ENCODE peak calls at places on chromosomes 4 and X, in six cellular contexts. X, B, Y, L, G and E are unnamed samples.

GRCh38 chr4:86816463-86817107 is 32.6 kb downstream of the SLC10A6 start:
- DNase-seq in Y (no peak), G (peak), B (peak), X (no peak), L (no peak), E (no peak)

GRCh38 chr4:84952004-84952403 is 14.5 kb downstream of the WDFY3 start:
- DNase-seq in Y (peak), L (no peak), B (peak), X (no peak), G (no peak), E (no peak)

GRCh38 chr4:37541956-37542355 is 144.2 kb downstream of the RELL1 start:
- DNase-seq in Y (no peak), X (no peak), L (no peak), G (no peak), B (no peak), E (no peak)

GRCh38 chr4:124783847-124784246 is 71.3 kb upstream of the ANKRD50 start:
- DNase-seq in L (no peak), Y (peak), G (no peak), X (no peak), B (peak), E (no peak)

GRCh38 chr4:176323511-176324160 is 3.9 kb downstream of the SPCS3 start:
- DNase-seq in Y (no peak), X (no peak), G (no peak), B (no peak), L (no peak), E (no peak)

GRCh38 chr4:150217804-150218203 is 139.6 kb downstream of the DCLK2 start:
- DNase-seq in B (no peak), L (no peak), X (no peak), Y (no peak), G (no peak), E (no peak)

GRCh38 chrX:68365356-68365755 is 67.9 kb downstream of the OPHN1 start:
- DNase-seq in L (no peak), B (peak), Y (no peak), X (no peak), G (no peak), E (no peak)

GRCh38 chr4:141458501-141458900 is 177.9 kb upstream of the IL15 start:
- DNase-seq in X (no peak), L (no peak), Y (peak), G (no peak), B (peak), E (no peak)

GRCh38 chr4:57443308-57444243 is 333.4 kb upstream of the IGFBP7 start:
- DNase-seq in G (no peak), L (no peak), Y (no peak), X (no peak), B (no peak), E (no peak)

GRCh38 chr4:137952116-137952515 is 290.0 kb downstream of the SLC7A11 start:
- DNase-seq in B (peak), Y (no peak), G (no peak), L (no peak), X (no peak), E (no peak)

GRCh38 chrX:3046253-3046909 is 5.1 kb downstream of the ARSF start:
- DNase-seq in Y (no peak), G (no peak), L (no peak), X (no peak), B (no peak), E (no peak)

GRCh38 chrX:110051559-110051958 is 48.6 kb downstream of the TMEM164 start:
- DNase-seq in L (no peak), G (no peak), B (no peak), X (no peak), Y (no peak), E (no peak)

GRCh38 chr4:185991750-185992149 is 77.2 kb upstream of the TLR3 start:
- DNase-seq in X (no peak), L (no peak), B (no peak), Y (no peak), G (no peak), E (no peak)

GRCh38 chr4:138275946-138276621 is 33.9 kb upstream of the SLC7A11 start:
- DNase-seq in G (no peak), Y (peak), X (no peak), L (no peak), B (peak), E (no peak)

GRCh38 chrX:21723097-21723496 is 34.8 kb downstream of the SMPX start:
- DNase-seq in X (no peak), B (peak), L (no peak), G (no peak), Y (peak), E (no peak)

GRCh38 chrX:13652256-13653021 is 502 bp upstream of the TCEANC start:
- DNase-seq in B (peak), X (no peak), G (no peak), L (no peak), Y (peak), E (no peak)

GRCh38 chr4:48602763-48603162 is 112.7 kb downstream of the ZAR1 start:
- DNase-seq in B (peak), L (no peak), X (no peak), G (no peak), Y (no peak), E (no peak)

DNA sequence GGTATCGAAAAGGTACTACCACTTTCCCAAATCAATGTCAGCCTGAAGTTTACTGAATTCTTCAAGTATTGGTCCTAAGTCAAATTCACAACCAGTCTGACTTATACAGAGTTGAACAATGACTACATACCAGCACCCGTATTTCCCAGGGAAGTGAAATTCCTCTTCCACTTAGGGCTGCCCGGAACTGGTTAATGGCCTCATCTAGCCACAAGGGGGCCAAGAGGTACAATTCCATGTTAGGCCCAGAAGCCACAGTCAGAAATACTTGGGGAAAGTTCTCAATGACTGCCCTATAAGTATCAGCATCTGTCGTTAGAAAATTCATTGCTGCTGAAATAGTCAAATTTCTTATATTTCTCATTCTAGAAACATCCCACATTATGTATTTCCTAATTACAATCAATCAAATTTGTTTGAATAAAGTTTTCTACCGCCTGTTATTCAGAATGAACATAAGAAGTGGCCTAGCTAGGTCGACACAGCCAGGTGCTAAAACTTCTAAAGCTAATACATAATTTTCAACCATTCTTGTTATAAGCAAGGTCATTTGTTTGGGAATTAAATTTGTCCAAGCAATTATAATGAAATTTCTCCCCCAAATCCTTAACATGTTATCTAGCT is 5.6 kb upstream of the PCDH7 start:
- DNase-seq in B (peak), G (peak), X (no peak), Y (peak), L (peak), E (peak)
- TF ChIP-seq CTCF in B (peak), G (no peak), X (peak), Y (peak), L (peak), E (peak)

DNA sequence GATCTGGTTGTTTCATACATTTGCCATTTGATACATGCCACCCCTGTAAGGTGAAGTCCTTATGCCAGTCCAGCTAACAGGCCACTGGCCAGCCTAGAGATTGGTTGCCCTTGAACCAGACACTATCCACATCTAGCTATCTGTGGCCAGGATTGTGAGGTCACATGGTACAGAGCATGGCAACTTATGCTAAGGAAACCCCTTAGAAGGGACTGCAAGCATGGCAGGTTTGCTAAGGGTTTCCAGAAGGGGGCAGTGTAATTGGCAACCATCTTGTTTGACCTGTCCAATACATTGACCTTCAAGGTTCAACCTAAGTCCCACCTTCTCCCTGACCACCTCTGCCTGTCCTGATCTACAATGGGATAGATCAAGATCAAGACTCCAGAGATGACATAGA is 47.5 kb downstream of the SMC1A start:
- DNase-seq in L (no peak), G (no peak), B (no peak), X (no peak), Y (no peak), E (no peak)
- TF ChIP-seq CTCF in L (no peak), G (no peak), B (peak), X (no peak), Y (no peak), E (no peak)

DNA sequence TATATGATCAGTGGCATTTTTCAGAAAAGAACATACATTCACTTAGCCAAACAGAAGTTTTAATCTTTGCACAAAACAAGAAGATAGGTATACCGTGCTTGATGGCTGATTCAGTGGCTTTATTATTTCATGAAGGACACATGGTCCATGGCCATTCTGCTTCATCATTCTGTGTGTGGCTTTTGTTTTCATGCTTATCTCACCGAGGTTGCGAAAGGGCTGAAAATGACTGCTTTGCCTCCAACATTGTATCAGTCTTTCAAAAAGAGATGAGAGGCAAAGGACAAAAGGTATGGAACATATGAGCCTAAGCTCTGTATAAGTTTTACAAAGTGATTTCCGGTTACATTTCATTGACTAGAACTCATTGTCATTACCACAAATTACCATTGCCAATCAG is 541.1 kb downstream of the RAB28 start:
- DNase-seq in X (no peak), L (no peak), G (no peak), Y (no peak), B (no peak), E (no peak)
- TF ChIP-seq CTCF in X (no peak), L (no peak), G (no peak), Y (no peak), B (no peak), E (no peak)

GRCh38 chr4:2911868-2912267 is 51.3 kb downstream of the NOP14 start:
- DNase-seq in Y (no peak), X (no peak), G (no peak), L (no peak), B (no peak), E (no peak)
- TF ChIP-seq CTCF in Y (no peak), X (no peak), G (no peak), L (no peak), B (no peak), E (no peak)

GRCh38 chr4:122224348-122224747 is 72.2 kb downstream of the BLTP1 start:
- DNase-seq in L (peak), Y (peak), G (no peak), B (peak), X (no peak), E (no peak)
- TF ChIP-seq CTCF in L (no peak), Y (peak), G (no peak), B (peak), X (peak), E (no peak)

GRCh38 chr4:147596976-147597375 is 20.2 kb upstream of the TMEM184C start:
- DNase-seq in B (peak), Y (peak), L (no peak), G (no peak), X (no peak), E (no peak)

GRCh38 chr4:147596377-147596776 is 20.8 kb upstream of the TMEM184C start:
- DNase-seq in B (peak), X (no peak), L (no peak), Y (peak), G (no peak), E (no peak)

GRCh38 chr4:147591048-147591577 is 26.1 kb upstream of the TMEM184C start:
- DNase-seq in B (no peak), G (no peak), L (no peak), Y (no peak), X (no peak), E (no peak)

GRCh38 chr4:147597561-147597960 is 19.6 kb upstream of the TMEM184C start:
- DNase-seq in X (no peak), G (no peak), L (no peak), B (no peak), Y (no peak), E (no peak)

GRCh38 chr4:147594107-147594506 is 23.1 kb upstream of the TMEM184C start:
- DNase-seq in L (no peak), X (no peak), G (no peak), B (no peak), Y (no peak), E (no peak)
- TF ChIP-seq CTCF in L (no peak), X (no peak), G (no peak), B (peak), Y (no peak), E (no peak)

DNA sequence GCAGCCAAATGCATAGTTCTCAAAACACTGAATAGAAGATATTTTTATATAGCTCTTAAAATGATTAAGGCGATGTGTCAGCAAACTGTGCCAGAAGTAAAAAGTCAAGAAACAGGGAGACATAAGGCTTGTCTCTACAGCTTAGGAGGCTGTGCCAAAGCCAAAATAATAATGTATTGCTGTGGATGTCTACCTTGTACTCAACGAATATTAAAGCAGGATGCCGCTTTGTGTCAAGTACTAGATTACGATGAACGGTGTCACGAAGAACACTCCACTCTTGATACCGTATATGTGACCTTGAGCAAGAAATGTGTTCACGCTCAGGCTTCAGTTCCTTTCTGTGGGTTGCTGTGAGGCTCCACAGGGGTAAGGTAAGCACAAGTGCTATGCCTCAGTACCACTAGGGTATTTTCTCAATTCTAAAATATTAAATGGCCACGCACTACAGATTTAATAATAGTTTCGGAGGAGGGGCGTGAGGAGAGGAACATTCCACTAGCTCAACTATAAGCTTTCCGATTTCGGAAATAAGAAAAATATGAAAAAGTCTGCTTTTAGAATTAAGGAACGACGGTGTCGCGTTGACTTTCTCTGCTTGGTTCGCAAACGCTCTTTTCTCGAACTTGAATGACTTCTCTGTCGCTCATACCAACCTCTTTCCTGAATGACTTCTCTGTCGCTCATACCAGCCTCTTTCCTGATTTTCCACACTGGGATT is 679 bp upstream of the SCOC start:
- DNase-seq in Y (peak), B (peak), X (no peak), L (no peak), G (no peak), E (no peak)
- TF ChIP-seq CTCF in Y (no peak), B (peak), X (no peak), L (no peak), G (peak), E (no peak)

DNA sequence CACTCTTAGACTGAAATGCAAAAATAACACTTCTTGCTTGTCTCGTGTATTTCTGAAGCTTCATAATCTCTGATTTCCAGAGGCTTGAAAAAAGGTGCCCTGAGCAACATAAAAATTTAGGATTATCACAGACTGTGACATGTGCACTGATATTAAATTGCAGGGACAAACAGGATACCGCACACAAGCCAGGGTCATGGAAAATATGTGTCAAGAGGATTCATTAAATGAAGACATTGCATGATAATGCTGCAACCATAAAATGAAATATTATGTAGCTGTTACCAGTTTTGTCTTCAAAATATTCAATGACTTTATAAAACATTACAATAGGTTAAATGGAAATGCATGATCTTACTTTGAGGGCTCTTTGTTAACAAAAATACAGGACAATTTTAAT is 328.0 kb downstream of the KCTD8 start:
- DNase-seq in B (no peak), Y (no peak), L (no peak), G (no peak), X (no peak), E (no peak)
- TF ChIP-seq CTCF in B (no peak), Y (no peak), L (no peak), G (no peak), X (no peak), E (no peak)